ENCODE peak calls at places on chromosomes 1 and 21, in four cellular contexts. Y is SK-N-SH, K is K562, M is GM12878. G is an unnamed sample.

GRCh38 chr1:19582318-19582717 is 61.8 kb upstream of the NBL1 start:
- DNase-seq in Y (peak), K (peak), M (peak), G (peak)

GRCh38 chr21:44051462-44051941 is 39.4 kb downstream of the TRAPPC10 start:
- DNase-seq in Y (no peak), K (no peak), M (no peak), G (no peak)

GRCh38 chr1:157766792-157767191 is 10.1 kb downstream of the FCRL2 start:
- DNase-seq in Y (no peak), K (no peak), M (no peak), G (no peak)

GRCh38 chr21:45590726-45591618 is 48.7 kb upstream of the SLC19A1 start:
- DNase-seq in Y (no peak), K (peak), M (peak), G (no peak)

GRCh38 chr1:86429122-86429725 is 5.3 kb downstream of the CLCA2 start:
- DNase-seq in Y (no peak), K (no peak), M (no peak), G (no peak)

GRCh38 chr21:16406355-16406754 is 676.6 kb downstream of the USP25 start:
- DNase-seq in Y (no peak), K (no peak), M (no peak), G (no peak)

GRCh38 chr1:206566976-206567375 is 45.3 kb downstream of the EIF2D start:
- DNase-seq in Y (no peak), K (no peak), M (no peak), G (no peak)

GRCh38 chr1:37544530-37544929 is 9.6 kb downstream of the SNIP1 start:
- DNase-seq in Y (no peak), K (no peak), M (no peak), G (no peak)

GRCh38 chr1:44566281-44567046 is 107.8 kb downstream of the TMEM53 start:
- DNase-seq in Y (no peak), K (no peak), M (no peak), G (no peak)

GRCh38 chr1:7207875-7208646 is 422.8 kb downstream of the CAMTA1 start:
- DNase-seq in Y (peak), K (peak), M (no peak), G (peak)

GRCh38 chr21:38925923-38926322 is 120.2 kb downstream of the ETS2 start:
- DNase-seq in Y (no peak), K (no peak), M (no peak), G (peak)

GRCh38 chr1:200153277-200154055 is 126.0 kb downstream of the NR5A2 start:
- DNase-seq in Y (no peak), K (no peak), M (peak), G (no peak)

GRCh38 chr1:76958808-76959207 is 91.5 kb downstream of the ST6GALNAC5 start:
- DNase-seq in Y (no peak), K (no peak), M (no peak), G (no peak)

GRCh38 chr1:217431395-217431794 is 199.5 kb downstream of the GPATCH2 start:
- DNase-seq in Y (no peak), K (no peak), M (no peak), G (no peak)

GRCh38 chr1:38941527-38942019 is at the start of gene RHBDL2:
- DNase-seq in Y (peak), K (no peak), M (no peak), G (peak)

GRCh38 chr1:86502721-86503430 is 34.1 kb downstream of the CLCA1 start:
- DNase-seq in Y (no peak), K (no peak), M (no peak), G (no peak)

GRCh38 chr1:209850342-209850979 is 22.7 kb downstream of the UTP25 start:
- DNase-seq in Y (peak), K (peak), M (no peak), G (peak)

GRCh38 chr21:34128674-34129038 is 55.3 kb downstream of the MRPS6 start:
- DNase-seq in Y (no peak), K (no peak), M (no peak), G (no peak)

GRCh38 chr1:205515781-205516253 is 11.3 kb downstream of the CDK18 start:
- DNase-seq in Y (peak), K (peak), M (no peak), G (no peak)

DNA sequence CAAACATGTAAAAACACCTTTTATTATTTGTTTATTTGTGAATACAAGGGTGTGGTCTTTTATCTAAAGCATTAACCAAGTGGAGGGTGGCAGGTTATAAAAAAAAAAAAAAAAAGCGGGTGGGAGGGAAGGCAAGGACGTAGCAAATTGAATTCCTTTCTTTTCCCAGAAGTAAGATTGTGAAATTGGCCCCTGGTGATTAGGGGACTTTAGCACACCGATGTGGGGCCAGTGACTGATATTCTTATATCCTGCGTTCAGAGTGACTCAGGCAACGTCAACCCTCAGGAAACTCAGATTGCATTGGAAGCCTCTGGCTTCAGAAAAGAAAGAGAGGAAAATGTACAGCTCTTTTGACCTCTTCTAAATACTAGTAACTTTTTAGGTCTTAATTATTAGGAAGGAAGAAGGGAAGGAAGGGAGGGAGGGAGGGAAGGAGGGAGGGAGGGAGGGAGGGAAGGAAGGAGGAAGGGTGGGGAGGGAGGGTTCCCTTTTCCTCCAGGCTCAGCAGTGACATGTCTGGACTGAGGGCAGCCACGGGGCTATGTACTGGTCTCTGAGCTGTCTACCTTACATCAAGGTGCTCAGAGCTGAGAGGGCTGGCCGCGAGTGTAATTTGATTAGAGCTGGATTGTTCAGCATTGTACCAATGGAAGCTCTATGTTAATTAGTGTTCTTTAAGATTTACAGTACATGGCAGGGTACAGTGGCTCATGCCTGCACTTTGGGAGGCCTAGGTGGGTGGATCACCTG is 30.2 kb downstream of the EVA1C start:
- DNase-seq in Y (no peak), K (no peak), M (no peak), G (no peak)
- TF ChIP-seq EP300 in Y (no peak), K (no peak), M (no peak), G (no peak)

GRCh38 chr21:40706806-40707205 is 140.2 kb downstream of the DSCAM start:
- DNase-seq in Y (no peak), K (no peak), M (no peak), G (no peak)

GRCh38 chr21:40707271-40707670 is 139.7 kb downstream of the DSCAM start:
- DNase-seq in Y (no peak), K (no peak), M (no peak), G (no peak)

GRCh38 chr21:40704141-40704540 is 142.8 kb downstream of the DSCAM start:
- DNase-seq in Y (no peak), K (no peak), M (no peak), G (no peak)

GRCh38 chr21:40706161-40706560 is 140.8 kb downstream of the DSCAM start:
- DNase-seq in Y (no peak), K (no peak), M (no peak), G (no peak)
- H3K27ac ChIP-seq in Y (no peak), K (no peak), M (no peak), G (no peak)

GRCh38 chr1:2322065-2322571 is 69.2 kb downstream of the MORN1 start:
- DNase-seq in Y (no peak), K (no peak), M (no peak), G (peak)
- TF ChIP-seq POLR2AphosphoS5 in Y (no peak), K (no peak), M (no peak), G (peak)

GRCh38 chr1:30816211-30817082 is 58.9 kb upstream of the LAPTM5 start:
- DNase-seq in Y (peak), K (peak), M (no peak), G (no peak)
- TF ChIP-seq EP300 in Y (no peak), K (no peak), M (no peak), G (no peak)

G was measured in stomach.